ENCODE peak calls at places on chromosomes 5 and 9, in six cellular contexts. One of them, this sample, is unnamed.

GRCh38 chr9:33695856-33696255 is 99.5 kb upstream of the PRSS3 start:
- DNase-seq in aorta: no peak
- DNase-seq in mammary epithelial cell: no peak
- DNase-seq in esophagus squamous epithelium: no peak
- DNase-seq in lower lobe of right lung: no peak
- DNase-seq in OCI-LY7: no peak
- DNase-seq in this sample: peak; percentile 62

GRCh38 chr9:131608469-131609115 is 63.3 kb downstream of the PRRT1B start:
- DNase-seq in aorta: peak; percentile 91
- DNase-seq in mammary epithelial cell: peak; percentile 81
- DNase-seq in esophagus squamous epithelium: no peak
- DNase-seq in lower lobe of right lung: peak; percentile 69
- DNase-seq in OCI-LY7: no peak
- DNase-seq in this sample: no peak

GRCh38 chr5:170082701-170083100 is 23.0 kb upstream of the FOXI1 start:
- DNase-seq in aorta: no peak
- DNase-seq in mammary epithelial cell: no peak
- DNase-seq in esophagus squamous epithelium: no peak
- DNase-seq in lower lobe of right lung: no peak
- DNase-seq in OCI-LY7: no peak
- DNase-seq in this sample: no peak

GRCh38 chr5:170363671-170364070 is 25.5 kb downstream of the KCNMB1 start:
- DNase-seq in aorta: no peak
- DNase-seq in mammary epithelial cell: no peak
- DNase-seq in esophagus squamous epithelium: no peak
- DNase-seq in lower lobe of right lung: no peak
- DNase-seq in OCI-LY7: no peak
- DNase-seq in this sample: no peak

GRCh38 chr5:108481355-108481931 is 99.5 kb upstream of the FBXL17 start:
- DNase-seq in aorta: no peak
- DNase-seq in mammary epithelial cell: peak; percentile 16
- DNase-seq in esophagus squamous epithelium: no peak
- DNase-seq in lower lobe of right lung: no peak
- DNase-seq in OCI-LY7: peak; percentile 33
- DNase-seq in this sample: peak; percentile 39

GRCh38 chr5:132176987-132177386 is 50.7 kb downstream of the P4HA2 start:
- DNase-seq in aorta: no peak
- DNase-seq in mammary epithelial cell: no peak
- DNase-seq in esophagus squamous epithelium: no peak
- DNase-seq in lower lobe of right lung: no peak
- DNase-seq in OCI-LY7: peak; percentile 63
- DNase-seq in this sample: peak; percentile 45

GRCh38 chr5:157212307-157212706 is 31.7 kb downstream of the ITK start:
- DNase-seq in aorta: no peak
- DNase-seq in mammary epithelial cell: no peak
- DNase-seq in esophagus squamous epithelium: no peak
- DNase-seq in lower lobe of right lung: no peak
- DNase-seq in OCI-LY7: no peak
- DNase-seq in this sample: no peak

GRCh38 chr9:116083837-116084236 is 69.8 kb upstream of the PAPPA start:
- DNase-seq in aorta: no peak
- DNase-seq in mammary epithelial cell: no peak
- DNase-seq in esophagus squamous epithelium: no peak
- DNase-seq in lower lobe of right lung: no peak
- DNase-seq in OCI-LY7: no peak
- DNase-seq in this sample: no peak

GRCh38 chr5:80128129-80128528 is 93.0 kb downstream of the THBS4 start:
- DNase-seq in aorta: no peak
- DNase-seq in mammary epithelial cell: no peak
- DNase-seq in esophagus squamous epithelium: no peak
- DNase-seq in lower lobe of right lung: no peak
- DNase-seq in OCI-LY7: no peak
- DNase-seq in this sample: no peak

GRCh38 chr5:16834029-16834428 is 102.1 kb downstream of the MYO10 start:
- DNase-seq in aorta: no peak
- DNase-seq in mammary epithelial cell: no peak
- DNase-seq in esophagus squamous epithelium: no peak
- DNase-seq in lower lobe of right lung: no peak
- DNase-seq in OCI-LY7: no peak
- DNase-seq in this sample: no peak

GRCh38 chr9:114653556-114654159 is 3.9 kb downstream of the TEX53 start:
- DNase-seq in aorta: no peak
- DNase-seq in mammary epithelial cell: peak; percentile 60
- DNase-seq in esophagus squamous epithelium: no peak
- DNase-seq in lower lobe of right lung: no peak
- DNase-seq in OCI-LY7: peak; percentile 83
- DNase-seq in this sample: peak; percentile 71

GRCh38 chr9:99385814-99386279 is 163.8 kb downstream of the SEC61B start:
- DNase-seq in aorta: no peak
- DNase-seq in mammary epithelial cell: no peak
- DNase-seq in esophagus squamous epithelium: no peak
- DNase-seq in lower lobe of right lung: no peak
- DNase-seq in OCI-LY7: no peak
- DNase-seq in this sample: no peak

GRCh38 chr9:116843863-116844620 is 156.9 kb downstream of the TRIM32 start:
- DNase-seq in aorta: no peak
- DNase-seq in mammary epithelial cell: peak; percentile 16
- DNase-seq in esophagus squamous epithelium: no peak
- DNase-seq in lower lobe of right lung: no peak
- DNase-seq in OCI-LY7: no peak
- DNase-seq in this sample: no peak

GRCh38 chr5:133995903-133996563 is 8.7 kb downstream of the VDAC1 start:
- DNase-seq in aorta: no peak
- DNase-seq in mammary epithelial cell: no peak
- DNase-seq in esophagus squamous epithelium: no peak
- DNase-seq in lower lobe of right lung: no peak
- DNase-seq in OCI-LY7: no peak
- DNase-seq in this sample: no peak

GRCh38 chr5:67510204-67510603 is 313.6 kb upstream of the CD180 start:
- DNase-seq in aorta: no peak
- DNase-seq in mammary epithelial cell: peak; percentile 43
- DNase-seq in esophagus squamous epithelium: no peak
- DNase-seq in lower lobe of right lung: no peak
- DNase-seq in OCI-LY7: no peak
- DNase-seq in this sample: no peak

GRCh38 chr5:39209924-39210323 is 9.4 kb downstream of the FYB1 start:
- DNase-seq in aorta: no peak
- DNase-seq in mammary epithelial cell: no peak
- DNase-seq in esophagus squamous epithelium: no peak
- DNase-seq in lower lobe of right lung: no peak
- DNase-seq in OCI-LY7: no peak
- DNase-seq in this sample: peak; percentile 94

GRCh38 chr9:131826966-131827525 is 87.2 kb upstream of the RAPGEF1 start:
- DNase-seq in aorta: no peak
- DNase-seq in mammary epithelial cell: peak; percentile 73
- DNase-seq in esophagus squamous epithelium: no peak
- DNase-seq in lower lobe of right lung: no peak
- DNase-seq in OCI-LY7: no peak
- DNase-seq in this sample: no peak

GRCh38 chr5:145775893-145776444 is 59.2 kb downstream of the PRELID2 start:
- DNase-seq in aorta: no peak
- DNase-seq in mammary epithelial cell: peak; percentile 88
- DNase-seq in esophagus squamous epithelium: no peak
- DNase-seq in lower lobe of right lung: no peak
- DNase-seq in OCI-LY7: no peak
- DNase-seq in this sample: no peak

GRCh38 chr5:125257997-125258396 is 511.6 kb upstream of the ZNF608 start:
- DNase-seq in aorta: no peak
- DNase-seq in mammary epithelial cell: no peak
- DNase-seq in esophagus squamous epithelium: no peak
- DNase-seq in lower lobe of right lung: no peak
- DNase-seq in OCI-LY7: no peak
- DNase-seq in this sample: no peak

GRCh38 chr5:60403343-60404006 is 296.5 kb downstream of the DEPDC1B start:
- DNase-seq in aorta: no peak
- DNase-seq in mammary epithelial cell: peak; percentile 8
- DNase-seq in esophagus squamous epithelium: no peak
- DNase-seq in lower lobe of right lung: no peak
- DNase-seq in OCI-LY7: no peak
- DNase-seq in this sample: no peak

GRCh38 chr5:142378737-142379365 is 54.0 kb upstream of the SPRY4 start:
- DNase-seq in aorta: no peak
- DNase-seq in mammary epithelial cell: no peak
- DNase-seq in esophagus squamous epithelium: no peak
- DNase-seq in lower lobe of right lung: no peak
- DNase-seq in OCI-LY7: no peak
- DNase-seq in this sample: no peak

GRCh38 chr5:8907168-8907868 is 638.6 kb downstream of the SEMA5A start:
- DNase-seq in aorta: no peak
- DNase-seq in mammary epithelial cell: peak; percentile 87
- DNase-seq in esophagus squamous epithelium: no peak
- DNase-seq in lower lobe of right lung: no peak
- DNase-seq in OCI-LY7: no peak
- DNase-seq in this sample: no peak

GRCh38 chr5:59496524-59497134 is 396.9 kb downstream of the PDE4D start:
- DNase-seq in aorta: no peak
- DNase-seq in mammary epithelial cell: no peak
- DNase-seq in esophagus squamous epithelium: no peak
- DNase-seq in lower lobe of right lung: no peak
- DNase-seq in OCI-LY7: peak; percentile 41
- DNase-seq in this sample: peak; percentile 41

GRCh38 chr5:13143630-13144029 is 800.9 kb downstream of the DNAH5 start:
- DNase-seq in aorta: no peak
- DNase-seq in mammary epithelial cell: peak; percentile 96
- DNase-seq in esophagus squamous epithelium: no peak
- DNase-seq in lower lobe of right lung: no peak
- DNase-seq in OCI-LY7: no peak
- DNase-seq in this sample: no peak

GRCh38 chr9:137056739-137057407 is 3.0 kb upstream of the ENTPD2 start:
- DNase-seq in aorta: no peak
- DNase-seq in mammary epithelial cell: no peak
- DNase-seq in esophagus squamous epithelium: no peak
- DNase-seq in lower lobe of right lung: no peak
- DNase-seq in OCI-LY7: no peak
- DNase-seq in this sample: no peak

DNA sequence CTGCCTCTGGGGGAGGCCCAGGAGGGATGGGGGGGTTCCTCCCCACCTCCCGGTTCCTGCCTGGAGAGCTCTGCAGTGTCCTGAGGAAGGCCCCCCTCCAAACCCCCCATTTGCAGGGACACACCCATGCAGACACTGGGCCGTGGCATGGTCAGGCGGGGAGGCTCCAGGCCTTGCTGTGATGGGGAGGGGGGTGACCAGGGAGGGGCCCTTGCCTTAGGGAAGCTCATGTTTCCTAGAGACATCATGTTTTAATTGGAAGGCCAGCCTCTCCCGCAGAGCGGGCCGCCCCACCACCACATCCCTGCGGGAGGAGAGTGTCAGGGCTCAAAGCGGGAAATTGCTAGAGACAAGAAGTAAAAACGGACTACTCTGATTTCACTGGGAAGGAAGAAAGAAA is 12.0 kb downstream of the PRRX2 start:
- DNase-seq in aorta: no peak
- DNase-seq in mammary epithelial cell: no peak
- DNase-seq in esophagus squamous epithelium: no peak
- DNase-seq in lower lobe of right lung: no peak
- DNase-seq in OCI-LY7: no peak
- DNase-seq in this sample: no peak
- H3K4me3 ChIP-seq in aorta: no peak overlapping the region
- H3K4me3 ChIP-seq in mammary epithelial cell: no peak overlapping the region
- H3K4me3 ChIP-seq in esophagus squamous epithelium: no peak overlapping the region
- H3K4me3 ChIP-seq in lower lobe of right lung: no peak overlapping the region
- H3K4me3 ChIP-seq in OCI-LY7: no peak overlapping the region
- H3K4me3 ChIP-seq in this sample: no peak overlapping the region

GRCh38 chr5:92508271-92508670 is 1072.7 kb downstream of the NR2F1-AS1 start:
- DNase-seq in aorta: no peak
- DNase-seq in mammary epithelial cell: peak; percentile 43
- DNase-seq in esophagus squamous epithelium: no peak
- DNase-seq in lower lobe of right lung: no peak
- DNase-seq in OCI-LY7: no peak
- DNase-seq in this sample: no peak
- H3K4me3 ChIP-seq in aorta: no peak overlapping the region
- H3K4me3 ChIP-seq in mammary epithelial cell: no peak overlapping the region
- H3K4me3 ChIP-seq in esophagus squamous epithelium: no peak overlapping the region
- H3K4me3 ChIP-seq in lower lobe of right lung: no peak overlapping the region
- H3K4me3 ChIP-seq in OCI-LY7: no peak overlapping the region
- H3K4me3 ChIP-seq in this sample: no peak overlapping the region

GRCh38 chr5:139668064-139668880 is 20.1 kb downstream of the CXXC5 start:
- DNase-seq in aorta: no peak
- DNase-seq in mammary epithelial cell: peak; percentile 73
- DNase-seq in esophagus squamous epithelium: no peak
- DNase-seq in lower lobe of right lung: no peak
- DNase-seq in OCI-LY7: peak; percentile 56
- DNase-seq in this sample: no peak

GRCh38 chr5:139667001-139667729 is 19.0 kb downstream of the CXXC5 start:
- DNase-seq in aorta: no peak
- DNase-seq in mammary epithelial cell: no peak
- DNase-seq in esophagus squamous epithelium: no peak
- DNase-seq in lower lobe of right lung: no peak
- DNase-seq in OCI-LY7: peak; percentile 59
- DNase-seq in this sample: peak; percentile 35

GRCh38 chr5:139666551-139666950 is 18.4 kb downstream of the CXXC5 start:
- DNase-seq in aorta: no peak
- DNase-seq in mammary epithelial cell: no peak
- DNase-seq in esophagus squamous epithelium: no peak
- DNase-seq in lower lobe of right lung: no peak
- DNase-seq in OCI-LY7: peak; percentile 49
- DNase-seq in this sample: no peak

GRCh38 chr5:139668924-139669680 is 21.0 kb downstream of the CXXC5 start:
- DNase-seq in aorta: no peak
- DNase-seq in mammary epithelial cell: no peak
- DNase-seq in esophagus squamous epithelium: no peak
- DNase-seq in lower lobe of right lung: no peak
- DNase-seq in OCI-LY7: peak; percentile 49
- DNase-seq in this sample: no peak

DNA sequence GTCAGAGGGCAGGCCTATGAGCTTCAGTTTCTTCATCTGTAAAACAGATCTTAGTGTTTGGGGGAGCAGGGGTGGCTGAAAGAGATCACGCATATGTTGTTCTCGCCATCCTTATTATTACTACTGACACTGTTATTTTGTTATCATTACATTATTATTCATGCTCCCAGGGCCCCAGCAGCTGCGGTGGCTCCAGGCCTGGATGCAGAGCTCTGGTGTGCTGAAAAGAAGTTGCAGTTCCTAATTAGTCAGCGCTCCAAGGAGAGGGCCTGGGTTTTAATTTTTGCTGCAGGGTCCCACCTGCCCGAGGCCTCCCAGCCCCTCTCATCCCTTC is 19.5 kb downstream of the CXXC5 start:
- DNase-seq in aorta: no peak
- DNase-seq in mammary epithelial cell: no peak
- DNase-seq in esophagus squamous epithelium: no peak
- DNase-seq in lower lobe of right lung: no peak
- DNase-seq in OCI-LY7: no peak
- DNase-seq in this sample: no peak
- H3K4me3 ChIP-seq in aorta: no peak overlapping the region
- H3K4me3 ChIP-seq in mammary epithelial cell: no peak overlapping the region
- H3K4me3 ChIP-seq in esophagus squamous epithelium: peak overlapping the region; percentile 29
- H3K4me3 ChIP-seq in lower lobe of right lung: peak overlapping the region; percentile 50
- H3K4me3 ChIP-seq in OCI-LY7: peak overlapping the region; percentile 74
- H3K4me3 ChIP-seq in this sample: no peak overlapping the region

DNA sequence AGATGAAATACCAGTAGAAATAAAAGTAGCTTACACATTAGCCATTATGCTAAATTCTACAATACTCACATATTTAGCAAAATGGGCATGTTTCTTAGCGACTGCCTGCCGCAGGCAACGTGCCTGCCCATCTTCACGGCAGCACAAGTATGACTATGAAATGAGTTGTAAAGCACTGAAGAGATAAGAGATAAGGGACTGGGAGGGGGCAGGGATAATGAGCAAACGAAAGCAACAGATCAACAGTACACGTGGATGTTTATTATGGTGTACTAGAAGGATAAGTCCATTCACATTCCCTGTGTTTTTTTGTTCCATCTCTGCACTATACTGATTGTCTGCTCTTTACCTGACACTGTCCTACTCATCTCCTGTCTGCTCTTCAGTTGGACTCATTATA is 44.1 kb upstream of the KCNN2 start:
- DNase-seq in aorta: no peak
- DNase-seq in mammary epithelial cell: no peak
- DNase-seq in esophagus squamous epithelium: no peak
- DNase-seq in lower lobe of right lung: no peak
- DNase-seq in OCI-LY7: no peak
- DNase-seq in this sample: no peak
- H3K4me3 ChIP-seq in aorta: no peak overlapping the region
- H3K4me3 ChIP-seq in mammary epithelial cell: no peak overlapping the region
- H3K4me3 ChIP-seq in esophagus squamous epithelium: no peak overlapping the region
- H3K4me3 ChIP-seq in lower lobe of right lung: no peak overlapping the region
- H3K4me3 ChIP-seq in OCI-LY7: no peak overlapping the region
- H3K4me3 ChIP-seq in this sample: no peak overlapping the region

This sample was measured in Jurkat, Clone E6-1.